ENCODE peak calls at places on chromosomes 13 and 19, in eight cellular contexts. Q is heart left ventricle, R is gastrocnemius medialis, B is NB4, U is tibial nerve, L is body of pancreas, N is spleen, J is IMR-90. E is an unnamed sample.

GRCh38 chr19:1283207-1283916 is 2.3 kb upstream of the EFNA2 start:
- DNase-seq in J (no peak), Q (no peak), N (no peak), L (no peak), R (no peak), U (no peak), B (no peak), E (no peak)

GRCh38 chr19:33394006-33394722 is 20.7 kb downstream of the CEBPG start:
- DNase-seq in L (no peak), J (peak), R (peak), B (peak), U (peak), Q (peak), N (peak), E (no peak)

GRCh38 chr19:13015361-13016231 is 20.3 kb downstream of the NFIX start:
- DNase-seq in U (no peak), J (peak), R (no peak), N (no peak), B (no peak), Q (no peak), L (no peak), E (no peak)

GRCh38 chr19:17049711-17050280 is 23.2 kb upstream of the CPAMD8 start:
- DNase-seq in N (no peak), J (peak), U (no peak), R (no peak), L (no peak), B (no peak), Q (no peak), E (no peak)

GRCh38 chr19:1882089-1882785 is 3.1 kb downstream of the ABHD17A start:
- DNase-seq in N (no peak), J (no peak), R (no peak), U (no peak), L (no peak), B (no peak), Q (no peak), E (no peak)

GRCh38 chr13:101149735-101150380 is 266.4 kb downstream of the NALCN start:
- DNase-seq in U (no peak), Q (no peak), B (peak), R (no peak), L (no peak), N (no peak), J (peak), E (no peak)

GRCh38 chr19:48608798-48609263 is 2.3 kb downstream of the SPACA4 start:
- DNase-seq in R (no peak), U (no peak), J (no peak), Q (no peak), L (no peak), B (peak), N (peak), E (no peak)

GRCh38 chr13:21465710-21466160 is 6.6 kb upstream of the ZDHHC20 start:
- DNase-seq in U (no peak), R (no peak), N (no peak), Q (no peak), J (no peak), B (no peak), L (peak), E (no peak)

GRCh38 chr19:10283301-10283733 is 3.4 kb upstream of the ICAM4 start:
- DNase-seq in Q (no peak), U (no peak), L (no peak), B (no peak), R (no peak), J (no peak), N (no peak), E (no peak)

GRCh38 chr19:16566161-16566560 is 6.1 kb downstream of the SLC35E1 start:
- DNase-seq in N (peak), U (no peak), J (no peak), R (no peak), L (peak), B (no peak), Q (no peak), E (no peak)

GRCh38 chr13:113397606-113398425 is 33.9 kb upstream of the GRTP1 start:
- DNase-seq in Q (no peak), B (no peak), J (no peak), R (peak), N (no peak), L (no peak), U (no peak), E (peak)

GRCh38 chr19:11377237-11377636 is 2.8 kb downstream of the SWSAP1 start:
- DNase-seq in R (peak), L (peak), U (peak), Q (no peak), B (peak), N (no peak), J (peak), E (no peak)

GRCh38 chr13:86918682-86919081 is 752.5 kb upstream of the SLITRK5 start:
- DNase-seq in B (no peak), N (no peak), Q (no peak), R (no peak), U (no peak), L (no peak), J (no peak), E (no peak)

GRCh38 chr13:32538234-32538620 is 368 bp downstream of the N4BP2L2 start:
- DNase-seq in B (no peak), Q (peak), N (peak), U (no peak), J (peak), R (peak), L (no peak), E (peak)

GRCh38 chr19:18097993-18098890 is 664 bp downstream of the MAST3 start:
- DNase-seq in N (no peak), U (no peak), B (no peak), L (no peak), Q (no peak), R (no peak), J (no peak), E (no peak)

GRCh38 chr19:43950834-43951626 is at the start of gene ZNF221:
- DNase-seq in J (peak), U (peak), N (peak), B (peak), L (peak), Q (peak), R (peak), E (peak)

GRCh38 chr19:16320987-16321386 is 3.6 kb upstream of the KLF2 start:
- DNase-seq in Q (no peak), B (no peak), N (no peak), L (no peak), U (no peak), J (no peak), R (no peak), E (no peak)

GRCh38 chr13:105925496-105925895 is 610.0 kb downstream of the EFNB2 start:
- DNase-seq in U (no peak), B (no peak), L (no peak), Q (no peak), J (peak), N (no peak), R (no peak), E (no peak)

GRCh38 chr19:58543826-58544590 is at the start of gene TRIM28:
- DNase-seq in J (peak), N (peak), U (peak), R (peak), Q (peak), L (peak), B (peak), E (peak)

GRCh38 chr19:55624109-55625003 is at the start of gene ZNF784:
- DNase-seq in R (peak), Q (peak), J (peak), U (peak), B (peak), N (peak), L (peak), E (peak)
- TF ChIP-seq POLR2A in R (peak), Q (no peak), J (peak), U (peak), B (peak), N (peak), L (peak), E (no peak)

DNA sequence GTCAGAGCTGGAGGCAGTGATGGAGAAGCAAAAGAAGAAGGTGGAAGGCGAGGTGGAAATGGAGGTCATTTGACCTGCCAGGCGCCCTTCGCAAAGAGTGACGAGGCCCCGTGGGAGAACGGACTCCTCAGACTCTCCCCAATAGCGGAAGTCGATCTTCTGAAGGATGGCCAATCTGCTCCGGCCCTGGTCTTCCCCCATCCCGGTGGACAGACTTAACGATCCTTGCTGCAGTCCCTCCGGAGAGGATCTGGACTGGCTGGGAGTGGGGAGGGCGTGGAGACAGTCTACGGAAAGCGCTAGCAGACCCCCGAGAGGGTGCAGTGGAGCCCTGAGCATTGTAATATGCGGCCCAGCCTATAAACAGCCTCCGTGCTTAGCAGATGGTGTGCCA is 11.9 kb downstream of the EPS8L1 start:
- DNase-seq in L (no peak), N (no peak), J (peak), R (no peak), Q (no peak), B (no peak), U (no peak), E (peak)
- H3K4me3 ChIP-seq in L (no peak), N (peak), J (peak), R (peak), Q (peak), B (no peak), U (peak), E (peak)

GRCh38 chr19:46717034-46717715 is at the start of gene PRKD2:
- DNase-seq in R (peak), U (peak), Q (peak), L (peak), N (peak), B (peak), J (peak), E (peak)
- TF ChIP-seq POLR2A in R (peak), U (peak), Q (no peak), L (peak), N (no peak), B (peak), J (no peak), E (no peak)

GRCh38 chr19:5826531-5827341 is 12.8 kb downstream of the FUT6 start:
- DNase-seq in U (no peak), J (no peak), L (peak), N (peak), R (no peak), B (peak), Q (peak), E (peak)
- H3K4me3 ChIP-seq in U (no peak), J (no peak), L (no peak), N (no peak), R (no peak), B (no peak), Q (no peak), E (peak)

GRCh38 chr19:4094761-4095487 is 28.2 kb upstream of the ZBTB7A start:
- DNase-seq in N (no peak), B (no peak), J (no peak), Q (peak), R (no peak), U (no peak), L (no peak), E (no peak)

GRCh38 chr19:4095488-4095844 is 28.5 kb downstream of the MAP2K2 start:
- DNase-seq in J (no peak), B (no peak), N (no peak), R (no peak), Q (peak), U (no peak), L (no peak), E (no peak)

GRCh38 chr19:4097501-4097900 is 26.4 kb downstream of the MAP2K2 start:
- DNase-seq in U (peak), R (peak), J (no peak), L (no peak), N (no peak), Q (peak), B (no peak), E (no peak)

GRCh38 chr19:4094291-4094690 is 27.6 kb upstream of the ZBTB7A start:
- DNase-seq in B (no peak), J (no peak), R (no peak), L (no peak), N (no peak), Q (peak), U (no peak), E (no peak)

DNA sequence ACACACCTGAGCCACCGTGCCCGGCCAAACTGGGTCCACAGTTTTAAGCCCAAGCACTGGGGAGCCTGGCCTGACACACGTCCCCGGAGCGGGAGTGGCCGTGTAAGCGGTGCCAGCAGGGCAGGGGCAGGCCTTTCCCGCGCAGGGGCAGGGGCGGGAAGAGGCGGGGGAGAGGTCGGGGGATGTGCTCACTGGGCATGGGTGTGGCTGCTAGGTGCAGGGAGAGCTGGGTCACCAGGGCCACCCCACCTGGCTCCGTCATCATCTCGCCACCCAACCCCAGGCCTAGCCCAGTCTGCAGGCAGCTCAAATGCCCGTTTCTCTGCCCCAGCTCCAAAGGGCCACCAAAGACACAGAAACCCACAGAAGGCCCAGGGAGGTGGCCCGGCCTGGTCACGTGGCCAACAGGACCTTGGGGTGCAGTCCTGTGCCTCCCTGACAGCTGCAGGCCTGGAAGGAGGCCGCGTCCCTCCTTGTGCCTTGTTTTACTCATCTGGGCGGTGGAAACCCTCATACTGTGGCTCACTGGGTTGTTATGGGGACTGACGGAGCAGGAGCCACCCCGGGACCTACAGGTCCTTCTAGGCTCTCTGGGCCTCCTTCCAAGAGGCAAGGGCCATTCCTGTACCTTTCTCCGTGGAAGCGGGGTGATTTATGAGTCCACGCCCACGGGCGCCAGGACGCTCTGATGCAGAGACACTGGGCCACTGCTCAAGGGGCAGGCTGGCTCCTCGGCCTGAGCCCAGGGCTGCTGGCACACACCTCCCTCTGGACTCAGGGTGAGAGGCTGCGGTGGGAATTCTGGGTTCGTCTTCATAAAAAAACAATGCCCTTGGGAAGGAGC is 27.7 kb downstream of the MAP2K2 start:
- DNase-seq in L (no peak), R (no peak), U (no peak), J (no peak), B (no peak), Q (peak), N (no peak), E (no peak)
- TF ChIP-seq POLR2A in L (no peak), R (no peak), U (no peak), J (no peak), B (no peak), Q (no peak), N (no peak), E (no peak)

GRCh38 chr19:47243776-47244547 is 12.4 kb upstream of the CCDC9 start:
- DNase-seq in U (peak), B (peak), L (peak), R (peak), Q (peak), N (peak), J (peak), E (peak)
- H3K4me3 ChIP-seq in U (peak), B (peak), L (no peak), R (peak), Q (peak), N (peak), J (peak), E (peak)

GRCh38 chr19:55117636-55118391 is at the start of gene PPP1R12C:
- DNase-seq in R (peak), U (peak), J (peak), Q (peak), B (peak), L (peak), N (peak), E (peak)
- TF ChIP-seq POLR2A in R (peak), U (peak), J (no peak), Q (no peak), B (no peak), L (peak), N (no peak), E (no peak)

DNA sequence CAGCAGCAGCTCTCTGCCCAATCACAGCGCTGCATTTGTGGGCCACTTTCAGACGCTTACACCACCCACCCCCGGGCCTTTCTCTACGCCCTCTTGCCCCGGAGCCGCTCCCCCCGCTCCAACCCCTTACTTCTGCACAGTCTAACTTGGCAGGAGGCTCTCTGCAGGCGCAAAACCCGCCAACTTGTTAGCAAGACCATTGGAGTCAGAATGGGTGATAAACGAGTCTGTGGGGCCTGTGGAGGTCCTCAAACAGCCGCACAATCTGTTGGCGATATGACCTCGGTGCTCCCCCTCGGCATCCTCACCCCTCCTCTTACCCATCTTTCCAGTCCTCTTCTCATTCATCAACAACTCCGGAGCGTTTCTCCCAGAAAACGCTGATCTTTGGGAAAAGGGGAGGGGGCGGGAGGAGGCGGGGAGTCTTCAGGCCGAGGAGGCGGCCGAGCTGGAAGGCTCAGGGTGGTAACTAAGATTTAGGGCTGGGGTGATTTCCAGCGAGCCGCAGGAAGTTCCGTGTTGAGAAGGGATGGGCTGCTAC is 4.2 kb downstream of the SOX21 start:
- DNase-seq in L (no peak), N (no peak), J (no peak), R (no peak), Q (no peak), U (no peak), B (no peak), E (no peak)
- H3K4me3 ChIP-seq in L (no peak), N (peak), J (no peak), R (no peak), Q (no peak), U (no peak), B (no peak), E (peak)

GRCh38 chr19:6109947-6110346 is 353 bp downstream of the RFX2 start:
- DNase-seq in Q (no peak), J (no peak), B (no peak), N (no peak), L (no peak), R (no peak), U (no peak), E (peak)

GRCh38 chr19:6113616-6114188 is 3.4 kb upstream of the RFX2 start:
- DNase-seq in Q (no peak), R (no peak), N (no peak), B (no peak), J (no peak), L (no peak), U (no peak), E (no peak)

GRCh38 chr19:6108721-6109633 is 1.3 kb downstream of the RFX2 start:
- DNase-seq in R (no peak), J (peak), L (peak), B (peak), Q (peak), N (peak), U (peak), E (no peak)

GRCh38 chr19:6105444-6105843 is 4.9 kb downstream of the RFX2 start:
- DNase-seq in Q (no peak), J (no peak), N (no peak), B (no peak), U (no peak), R (no peak), L (no peak), E (no peak)

DNA sequence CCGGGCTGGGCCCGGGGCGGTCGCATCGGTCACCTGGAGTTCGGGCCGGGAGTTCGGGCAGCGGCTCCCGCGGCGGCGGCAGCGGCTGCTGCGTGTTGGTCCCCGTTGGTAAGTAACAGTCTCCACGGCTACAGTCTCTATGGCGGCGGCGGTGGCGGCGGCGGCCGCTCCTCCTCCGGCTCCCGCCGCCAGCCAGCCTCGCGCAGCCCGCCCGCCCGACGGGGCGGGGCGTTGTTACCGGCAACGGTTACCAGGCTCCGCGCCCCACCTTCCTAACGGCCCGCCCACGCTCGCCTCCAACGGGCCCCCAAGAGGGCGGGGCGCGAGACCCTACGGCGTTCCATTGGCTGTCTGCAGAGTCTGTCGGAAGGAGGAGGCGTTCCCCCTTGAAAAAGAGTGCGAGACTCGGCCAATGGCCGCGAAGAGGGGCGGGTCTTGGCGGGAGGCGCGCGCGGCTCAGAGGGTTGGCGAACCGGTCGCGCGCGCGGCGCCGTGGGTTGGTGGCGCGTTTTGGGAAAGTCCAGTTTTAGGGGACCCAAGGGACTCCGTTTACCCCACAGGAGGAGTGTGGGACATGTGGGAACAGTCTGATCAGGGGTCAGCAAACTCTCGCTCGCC is at the start of gene RFX2:
- DNase-seq in R (peak), L (peak), U (peak), Q (peak), J (peak), B (peak), N (peak), E (peak)
- TF ChIP-seq POLR2A in R (peak), L (peak), U (peak), Q (no peak), J (peak), B (peak), N (peak), E (peak)